ENCODE peak calls at places on chromosomes 1 and 21, in four cellular contexts. D is stimulated activated CD4-positive, alpha-beta T cell treated with anti-CD3 and anti-CD28 coated beads, TNF-alpha, amount 100 ng/mL, for 1 hour; H is pancreas; R is stomach. W is an unnamed sample.

GRCh38 chr1:59079434-59080135 is 217.3 kb upstream of the FGGY start:
- DNase-seq in R (no peak), D (no peak), H (no peak), W (peak; percentile 66)

GRCh38 chr1:228180271-228180987 is 14.8 kb downstream of the IBA57 start:
- DNase-seq in R (no peak), D (no peak), H (no peak), W (no peak)

GRCh38 chr21:36065497-36066036 is 4.3 kb upstream of the CBR1 start:
- DNase-seq in R (no peak), H (peak; percentile 38), D (no peak), W (peak; percentile 80)

GRCh38 chr1:904271-904950 is 19.3 kb upstream of the SAMD11 start:
- DNase-seq in D (peak; percentile 76), R (peak; percentile 87), H (peak; percentile 61), W (peak; percentile 70)

GRCh38 chr1:231611111-231611510 is 15.5 kb upstream of the DISC1 start:
- DNase-seq in R (no peak), H (no peak), D (no peak), W (no peak)

GRCh38 chr1:159987186-159987585 is 33.1 kb upstream of the SLAMF9 start:
- DNase-seq in D (no peak), H (no peak), R (no peak), W (no peak)

GRCh38 chr1:41245659-41246058 is 3.6 kb upstream of the SCMH1 start:
- DNase-seq in D (no peak), H (no peak), R (no peak), W (no peak)

GRCh38 chr21:34574581-34574980 is 40.3 kb downstream of the RCAN1 start:
- DNase-seq in H (no peak), D (no peak), R (no peak), W (no peak)

GRCh38 chr1:234925440-234926251 is 203.0 kb downstream of the TOMM20 start:
- DNase-seq in R (no peak), H (no peak), D (no peak), W (peak; percentile 99)

GRCh38 chr1:32870615-32871363 is at the start of gene FNDC5:
- DNase-seq in D (no peak), H (peak; percentile 40), R (no peak), W (no peak)

GRCh38 chr1:218686258-218686657 is 341.1 kb downstream of the TGFB2 start:
- DNase-seq in R (no peak), H (no peak), D (no peak), W (peak; percentile 89)

GRCh38 chr1:6016191-6016865 is 24.1 kb upstream of the NPHP4 start:
- DNase-seq in R (no peak), H (no peak), D (no peak), W (peak; percentile 64)

GRCh38 chr1:246534114-246534513 is 27.0 kb upstream of the SMYD3 start:
- DNase-seq in R (no peak), H (no peak), D (no peak), W (no peak)

GRCh38 chr1:37001697-37002096 is 32.6 kb downstream of the GRIK3 start:
- DNase-seq in H (no peak), R (no peak), D (no peak), W (no peak)

GRCh38 chr1:230863449-230863848 is 4.9 kb downstream of the C1orf198 start:
- DNase-seq in H (peak; percentile 56), R (peak; percentile 82), D (no peak), W (no peak)

GRCh38 chr1:226625326-226625725 is 76.8 kb downstream of the STUM start:
- DNase-seq in R (no peak), H (no peak), D (no peak), W (no peak)

GRCh38 chr1:32464716-32465540 is at the start of gene ZBTB8B:
- DNase-seq in D (no peak), H (peak; percentile 73), R (peak; percentile 71), W (peak; percentile 20)

GRCh38 chr1:233088613-233089012 is 138.2 kb downstream of the NTPCR start:
- DNase-seq in H (no peak), R (no peak), D (no peak), W (no peak)

GRCh38 chr1:21149862-21150432 is 26.8 kb downstream of the EIF4G3 start:
- DNase-seq in R (no peak), H (no peak), D (no peak), W (peak; percentile 89)